ENCODE peak calls at places on chromosomes 11 and 22, in four cellular contexts. H is fibroblast of the conjunctiva, C is T-helper 1 cell, S is fibroblast of lung. Z is an unnamed sample.

GRCh38 chr11:45907911-45908370 is 870 bp upstream of the FREY1 start:
- DNase-seq in S (no peak), C (no peak), H (no peak), Z (no peak)

GRCh38 chr11:26851696-26852095 is 129.8 kb upstream of the SLC5A12 start:
- DNase-seq in H (no peak), S (no peak), C (no peak), Z (no peak)

GRCh38 chr22:41197046-41197807 is 7.9 kb upstream of the L3MBTL2 start:
- DNase-seq in H (peak; percentile 5), S (peak; percentile 46), C (peak; percentile 75), Z (peak; percentile 45)

GRCh38 chr11:12043959-12044772 is 35.7 kb upstream of the DKK3 start:
- DNase-seq in S (peak; percentile 99), H (peak; percentile 79), C (no peak), Z (peak; percentile 74)

GRCh38 chr11:7220636-7221035 is 31.1 kb upstream of the SYT9 start:
- DNase-seq in S (no peak), H (no peak), C (no peak), Z (no peak)

GRCh38 chr11:104968856-104969776 is 742 bp upstream of the CASP4 start:
- DNase-seq in S (peak; percentile 4), H (no peak), C (no peak), Z (peak; percentile 35)

GRCh38 chr11:76376746-76377558 is 4.0 kb downstream of the THAP12 start:
- DNase-seq in H (no peak), S (no peak), C (no peak), Z (no peak)

GRCh38 chr11:93193721-93194120 is 4.1 kb downstream of the SLC36A4 start:
- DNase-seq in H (no peak), C (no peak), S (no peak), Z (no peak)

GRCh38 chr22:22714600-22715361 is 70.4 kb downstream of the GGTLC2 start:
- DNase-seq in S (no peak), C (no peak), H (no peak), Z (no peak)

Z was measured in fibroblast of gingiva.